ENCODE peak calls at places on chromosomes 2 and 18, in six cellular contexts. B is neuronal stem cell, G is mesendoderm, W is mesenchymal stem cell, H is IMR-90, F is H1. Y is an unnamed sample.
A peak's percentile ranks its signal among the peaks of the same experiment; 100 is the strongest.

GRCh38 chr18:48583568-48583967 is 44.7 kb downstream of the CTIF start:
- DNase-seq in B (no peak), G (no peak), W (no peak), H (peak; percentile 26), F (no peak), Y (no peak)

GRCh38 chr18:53991805-53992204 is 232.7 kb downstream of the MBD2 start:
- DNase-seq in B (no peak), G (no peak), W (no peak), H (no peak), F (no peak), Y (peak; percentile 3)

GRCh38 chr2:164498841-164499240 is 122.4 kb downstream of the GRB14 start:
- DNase-seq in B (no peak), G (no peak), W (no peak), H (no peak), F (no peak), Y (no peak)

GRCh38 chr2:220315098-220315785 is 687.8 kb downstream of the SLC4A3 start:
- DNase-seq in B (no peak), G (no peak), W (no peak), H (no peak), F (no peak), Y (no peak)

GRCh38 chr2:179454443-179455218 is 190.0 kb upstream of the SESTD1 start:
- DNase-seq in B (no peak), G (no peak), W (peak; percentile 90), H (peak; percentile 98), F (no peak), Y (peak; percentile 57)

GRCh38 chr2:190891913-190892312 is 11.3 kb downstream of the GLS start:
- DNase-seq in B (no peak), G (no peak), W (no peak), H (no peak), F (no peak), Y (no peak)

GRCh38 chr18:48376406-48376805 is 32.8 kb downstream of the ZBTB7C start:
- DNase-seq in B (peak; percentile 31), G (peak; percentile 54), W (no peak), H (no peak), F (no peak), Y (no peak)

GRCh38 chr2:37875332-37875976 is 49.6 kb upstream of the RMDN2 start:
- DNase-seq in B (no peak), G (peak; percentile 39), W (no peak), H (no peak), F (peak; percentile 50), Y (no peak)

GRCh38 chr2:237618449-237618848 is 8.9 kb upstream of the LRRFIP1 start:
- DNase-seq in B (no peak), G (no peak), W (peak; percentile 63), H (peak; percentile 87), F (no peak), Y (peak; percentile 84)

GRCh38 chr2:135904590-135904989 is 28.3 kb upstream of the MCM6 start:
- DNase-seq in B (no peak), G (peak; percentile 22), W (peak; percentile 48), H (peak; percentile 64), F (no peak), Y (no peak)

GRCh38 chr2:200330351-200331120 is 24.0 kb downstream of the SPATS2L start:
- DNase-seq in B (no peak), G (no peak), W (no peak), H (no peak), F (no peak), Y (peak; percentile 63)

GRCh38 chr2:121791253-121791652 is 35.8 kb downstream of the TSN start:
- DNase-seq in B (no peak), G (no peak), W (no peak), H (no peak), F (no peak), Y (no peak)
- H2BK5ac ChIP-seq in B (no peak overlapping the region), G (no peak overlapping the region), W (no peak overlapping the region), H (no peak overlapping the region), F (peak overlapping the region; percentile 41), Y (no peak overlapping the region)

GRCh38 chr18:58067611-58068010 is 23.6 kb downstream of the NEDD4L start:
- DNase-seq in B (no peak), G (no peak), W (no peak), H (no peak), F (no peak), Y (no peak)

GRCh38 chr18:58064406-58064998 is 20.5 kb downstream of the NEDD4L start:
- DNase-seq in B (no peak), G (no peak), W (no peak), H (peak; percentile 39), F (no peak), Y (no peak)

GRCh38 chr18:58069104-58069503 is 25.1 kb downstream of the NEDD4L start:
- DNase-seq in B (no peak), G (no peak), W (no peak), H (no peak), F (no peak), Y (no peak)

DNA sequence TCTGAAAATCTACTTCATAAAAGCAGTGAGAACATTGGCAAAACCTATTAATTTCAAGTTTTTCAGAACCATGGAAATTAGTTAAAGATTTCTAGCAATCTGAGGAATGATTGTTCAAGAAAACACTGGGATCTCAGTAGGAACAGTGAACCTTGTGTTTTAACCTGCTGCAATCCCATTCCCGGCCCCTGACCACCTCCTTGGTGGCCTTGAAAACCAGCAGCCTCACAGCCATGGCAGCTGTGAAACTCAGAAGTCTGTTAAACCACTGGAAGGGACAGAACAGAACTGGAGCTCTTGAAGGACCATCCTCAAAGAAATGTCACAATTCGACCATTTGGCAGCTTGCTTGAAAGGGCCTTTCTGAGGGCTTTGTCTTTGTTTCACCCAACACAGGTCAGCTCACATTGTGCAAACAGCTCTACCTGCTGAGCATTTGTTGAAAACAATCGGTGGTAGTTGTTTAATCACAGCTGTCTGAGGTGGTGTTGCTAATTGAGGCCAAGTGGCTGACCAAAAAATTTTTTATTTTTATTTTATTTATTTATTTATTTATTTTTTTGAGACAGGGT is 25.8 kb downstream of the NEDD4L start:
- DNase-seq in B (peak; percentile 12), G (peak; percentile 61), W (no peak), H (no peak), F (peak; percentile 49), Y (no peak)
- H3K4me3 ChIP-seq in B (no peak overlapping the region), G (no peak overlapping the region), W (no peak overlapping the region), H (no peak overlapping the region), F (no peak overlapping the region), Y (no peak overlapping the region)

DNA sequence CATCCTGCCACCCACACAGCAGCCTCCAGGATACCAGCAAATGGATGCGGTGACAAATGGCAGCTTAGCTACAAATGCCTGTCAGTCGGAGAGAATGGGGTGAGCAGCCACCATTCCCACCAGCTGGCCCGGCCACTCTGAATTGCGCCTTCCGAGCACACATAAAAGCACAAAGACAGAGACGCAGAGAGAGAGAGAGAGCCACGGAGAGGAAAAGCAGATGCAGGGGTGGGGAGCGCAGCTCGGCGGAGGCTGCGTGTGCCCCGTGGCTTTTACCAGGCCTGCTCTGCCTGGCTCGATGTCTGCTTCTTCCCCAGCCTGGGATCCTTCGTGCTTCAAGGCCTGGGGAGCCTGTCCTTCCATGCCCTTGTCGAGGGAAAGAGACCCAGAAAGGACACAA is 4.2 kb downstream of the INHBB start:
- DNase-seq in B (no peak), G (no peak), W (no peak), H (no peak), F (no peak), Y (no peak)
- H2AK5ac ChIP-seq in B (no peak overlapping the region), G (no peak overlapping the region), W (no peak overlapping the region), H (no peak overlapping the region), F (no peak overlapping the region), Y (no peak overlapping the region)

DNA sequence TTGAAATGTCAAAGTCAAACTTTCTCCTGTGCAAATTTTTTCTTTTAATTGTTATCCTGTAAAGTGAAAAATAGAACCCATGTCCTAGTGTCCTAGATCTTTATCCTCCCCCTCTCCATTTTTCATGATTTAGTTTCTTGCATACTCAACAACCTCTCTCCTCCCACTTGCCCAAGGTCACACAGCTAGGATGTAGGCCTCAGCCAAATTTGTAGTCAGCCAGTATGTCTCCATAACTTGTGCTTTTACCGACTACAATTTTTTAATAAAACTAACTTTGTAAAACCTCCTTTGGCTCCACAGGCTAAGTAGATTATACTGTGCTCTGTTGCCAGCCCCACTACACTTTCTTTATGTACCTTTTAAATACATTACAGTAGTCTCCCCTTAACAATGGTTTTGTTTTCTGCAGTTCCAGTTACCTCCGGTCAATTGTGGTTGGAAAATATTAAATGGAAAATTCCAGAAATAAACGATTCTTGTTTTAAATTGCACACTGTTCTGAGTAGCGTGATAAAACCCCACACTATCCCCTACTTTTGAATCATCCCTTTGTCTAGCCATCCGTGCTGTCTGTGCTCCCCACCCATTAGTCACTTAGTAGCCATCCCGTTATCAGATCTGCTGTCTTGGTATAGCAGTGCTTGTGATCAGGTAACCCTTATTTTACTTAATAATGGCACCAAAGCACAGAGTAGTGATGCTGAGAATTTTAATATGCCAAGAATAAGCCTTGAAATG is 22.8 kb downstream of the GULP1 start:
- DNase-seq in B (no peak), G (peak; percentile 58), W (peak; percentile 58), H (no peak), F (no peak), Y (no peak)
- H2BK5ac ChIP-seq in B (no peak overlapping the region), G (no peak overlapping the region), W (no peak overlapping the region), H (no peak overlapping the region), F (no peak overlapping the region), Y (no peak overlapping the region)

Y was measured in trophoblast cell.